ENCODE peak calls at places on chromosomes 12 and 14, in nine cellular contexts. One of them, this sample, is unnamed.

GRCh38 chr12:6345319-6346071 is 3.6 kb upstream of the TNFRSF1A start:
- DNase-seq in cardiac muscle cell: peak; percentile 96
- DNase-seq in IMR-90: peak; percentile 99
- DNase-seq in adrenal gland: peak; percentile 96
- DNase-seq in CD8-positive, alpha-beta T cell: no peak
- DNase-seq in lower lobe of right lung: no peak
- DNase-seq in breast epithelium: no peak
- DNase-seq in Panc1: no peak
- DNase-seq in fibroblast of lung: peak; percentile 99
- DNase-seq in this sample: peak; percentile 97

GRCh38 chr12:633731-634130 is 29.5 kb downstream of the NINJ2 start:
- DNase-seq in cardiac muscle cell: no peak
- DNase-seq in IMR-90: no peak
- DNase-seq in adrenal gland: no peak
- DNase-seq in CD8-positive, alpha-beta T cell: no peak
- DNase-seq in lower lobe of right lung: no peak
- DNase-seq in breast epithelium: no peak
- DNase-seq in Panc1: no peak
- DNase-seq in fibroblast of lung: no peak
- DNase-seq in this sample: no peak

GRCh38 chr12:14902465-14902864 is 16.8 kb upstream of the MGP start:
- DNase-seq in cardiac muscle cell: peak; percentile 64
- DNase-seq in IMR-90: peak; percentile 8
- DNase-seq in adrenal gland: no peak
- DNase-seq in CD8-positive, alpha-beta T cell: no peak
- DNase-seq in lower lobe of right lung: no peak
- DNase-seq in breast epithelium: no peak
- DNase-seq in Panc1: no peak
- DNase-seq in fibroblast of lung: no peak
- DNase-seq in this sample: peak; percentile 54

GRCh38 chr12:21848192-21848591 is 73.7 kb upstream of the KCNJ8 start:
- DNase-seq in cardiac muscle cell: no peak
- DNase-seq in IMR-90: no peak
- DNase-seq in adrenal gland: no peak
- DNase-seq in CD8-positive, alpha-beta T cell: no peak
- DNase-seq in lower lobe of right lung: no peak
- DNase-seq in breast epithelium: no peak
- DNase-seq in Panc1: no peak
- DNase-seq in fibroblast of lung: no peak
- DNase-seq in this sample: no peak

GRCh38 chr12:1593232-1594044 is 943 bp downstream of the FBXL14 start:
- DNase-seq in cardiac muscle cell: no peak
- DNase-seq in IMR-90: no peak
- DNase-seq in adrenal gland: peak; percentile 43
- DNase-seq in CD8-positive, alpha-beta T cell: peak; percentile 47
- DNase-seq in lower lobe of right lung: peak; percentile 78
- DNase-seq in breast epithelium: no peak
- DNase-seq in Panc1: no peak
- DNase-seq in fibroblast of lung: no peak
- DNase-seq in this sample: no peak

GRCh38 chr12:47088021-47088944 is 8.5 kb upstream of the AMIGO2 start:
- DNase-seq in cardiac muscle cell: peak; percentile 41
- DNase-seq in IMR-90: peak; percentile 61
- DNase-seq in adrenal gland: no peak
- DNase-seq in CD8-positive, alpha-beta T cell: no peak
- DNase-seq in lower lobe of right lung: no peak
- DNase-seq in breast epithelium: no peak
- DNase-seq in Panc1: no peak
- DNase-seq in fibroblast of lung: no peak
- DNase-seq in this sample: peak; percentile 72

GRCh38 chr14:102590667-102591099 is 1.8 kb upstream of the RCOR1 start:
- DNase-seq in cardiac muscle cell: peak; percentile 67
- DNase-seq in IMR-90: peak; percentile 23
- DNase-seq in adrenal gland: peak; percentile 42
- DNase-seq in CD8-positive, alpha-beta T cell: no peak
- DNase-seq in lower lobe of right lung: peak; percentile 55
- DNase-seq in breast epithelium: no peak
- DNase-seq in Panc1: no peak
- DNase-seq in fibroblast of lung: peak; percentile 53
- DNase-seq in this sample: peak; percentile 70

GRCh38 chr14:94129758-94130414 is 482 bp upstream of the IFI27L2 start:
- DNase-seq in cardiac muscle cell: peak; percentile 62
- DNase-seq in IMR-90: peak; percentile 34
- DNase-seq in adrenal gland: peak; percentile 80
- DNase-seq in CD8-positive, alpha-beta T cell: no peak
- DNase-seq in lower lobe of right lung: no peak
- DNase-seq in breast epithelium: no peak
- DNase-seq in Panc1: no peak
- DNase-seq in fibroblast of lung: peak; percentile 53
- DNase-seq in this sample: peak; percentile 70

GRCh38 chr12:64900540-64900939 is 76.1 kb downstream of the TBC1D30 start:
- DNase-seq in cardiac muscle cell: peak; percentile 44
- DNase-seq in IMR-90: peak; percentile 76
- DNase-seq in adrenal gland: no peak
- DNase-seq in CD8-positive, alpha-beta T cell: no peak
- DNase-seq in lower lobe of right lung: no peak
- DNase-seq in breast epithelium: no peak
- DNase-seq in Panc1: no peak
- DNase-seq in fibroblast of lung: peak; percentile 64
- DNase-seq in this sample: peak; percentile 83

GRCh38 chr14:54758041-54758440 is 144.6 kb downstream of the GCH1 start:
- DNase-seq in cardiac muscle cell: no peak
- DNase-seq in IMR-90: no peak
- DNase-seq in adrenal gland: no peak
- DNase-seq in CD8-positive, alpha-beta T cell: no peak
- DNase-seq in lower lobe of right lung: no peak
- DNase-seq in breast epithelium: no peak
- DNase-seq in Panc1: no peak
- DNase-seq in fibroblast of lung: no peak
- DNase-seq in this sample: no peak

GRCh38 chr12:42761601-42762350 is 172.2 kb upstream of the PRICKLE1 start:
- DNase-seq in cardiac muscle cell: peak; percentile 71
- DNase-seq in IMR-90: no peak
- DNase-seq in adrenal gland: no peak
- DNase-seq in CD8-positive, alpha-beta T cell: no peak
- DNase-seq in lower lobe of right lung: no peak
- DNase-seq in breast epithelium: no peak
- DNase-seq in Panc1: no peak
- DNase-seq in fibroblast of lung: no peak
- DNase-seq in this sample: peak; percentile 54

GRCh38 chr12:51323966-51324895 is at the start of gene BIN2:
- DNase-seq in cardiac muscle cell: no peak
- DNase-seq in IMR-90: no peak
- DNase-seq in adrenal gland: no peak
- DNase-seq in CD8-positive, alpha-beta T cell: peak; percentile 73
- DNase-seq in lower lobe of right lung: peak; percentile 85
- DNase-seq in breast epithelium: no peak
- DNase-seq in Panc1: no peak
- DNase-seq in fibroblast of lung: no peak
- DNase-seq in this sample: no peak

GRCh38 chr12:121949643-121950397 is 31.4 kb downstream of the CFAP251 start:
- DNase-seq in cardiac muscle cell: peak; percentile 87
- DNase-seq in IMR-90: peak; percentile 98
- DNase-seq in adrenal gland: no peak
- DNase-seq in CD8-positive, alpha-beta T cell: no peak
- DNase-seq in lower lobe of right lung: no peak
- DNase-seq in breast epithelium: no peak
- DNase-seq in Panc1: no peak
- DNase-seq in fibroblast of lung: peak; percentile 87
- DNase-seq in this sample: peak; percentile 96

GRCh38 chr12:51961834-51962233 is 10.3 kb downstream of the ACVR1B start:
- DNase-seq in cardiac muscle cell: no peak
- DNase-seq in IMR-90: no peak
- DNase-seq in adrenal gland: no peak
- DNase-seq in CD8-positive, alpha-beta T cell: no peak
- DNase-seq in lower lobe of right lung: no peak
- DNase-seq in breast epithelium: no peak
- DNase-seq in Panc1: no peak
- DNase-seq in fibroblast of lung: no peak
- DNase-seq in this sample: no peak

GRCh38 chr12:130401703-130402102 is 64.0 kb downstream of the PIWIL1 start:
- DNase-seq in cardiac muscle cell: no peak
- DNase-seq in IMR-90: no peak
- DNase-seq in adrenal gland: no peak
- DNase-seq in CD8-positive, alpha-beta T cell: no peak
- DNase-seq in lower lobe of right lung: no peak
- DNase-seq in breast epithelium: no peak
- DNase-seq in Panc1: no peak
- DNase-seq in fibroblast of lung: no peak
- DNase-seq in this sample: no peak
- TF ChIP-seq CTCF in cardiac muscle cell: no peak
- TF ChIP-seq CTCF in IMR-90: no peak
- TF ChIP-seq CTCF in adrenal gland: no peak
- TF ChIP-seq CTCF in CD8-positive, alpha-beta T cell: no peak
- TF ChIP-seq CTCF in lower lobe of right lung: no peak
- TF ChIP-seq CTCF in breast epithelium: no peak
- TF ChIP-seq CTCF in Panc1: peak; percentile 55
- TF ChIP-seq CTCF in fibroblast of lung: no peak
- TF ChIP-seq CTCF in this sample: no peak

GRCh38 chr12:55725556-55725955 is 3.3 kb downstream of the CD63 start:
- DNase-seq in cardiac muscle cell: no peak
- DNase-seq in IMR-90: no peak
- DNase-seq in adrenal gland: no peak
- DNase-seq in CD8-positive, alpha-beta T cell: no peak
- DNase-seq in lower lobe of right lung: no peak
- DNase-seq in breast epithelium: no peak
- DNase-seq in Panc1: no peak
- DNase-seq in fibroblast of lung: no peak
- DNase-seq in this sample: no peak

GRCh38 chr12:55724940-55725309 is 3.9 kb downstream of the CD63 start:
- DNase-seq in cardiac muscle cell: no peak
- DNase-seq in IMR-90: no peak
- DNase-seq in adrenal gland: no peak
- DNase-seq in CD8-positive, alpha-beta T cell: no peak
- DNase-seq in lower lobe of right lung: no peak
- DNase-seq in breast epithelium: no peak
- DNase-seq in Panc1: no peak
- DNase-seq in fibroblast of lung: no peak
- DNase-seq in this sample: no peak

GRCh38 chr12:55727643-55728184 is 1.1 kb downstream of the CD63 start:
- DNase-seq in cardiac muscle cell: peak; percentile 71
- DNase-seq in IMR-90: peak; percentile 61
- DNase-seq in adrenal gland: peak; percentile 90
- DNase-seq in CD8-positive, alpha-beta T cell: no peak
- DNase-seq in lower lobe of right lung: peak; percentile 85
- DNase-seq in breast epithelium: no peak
- DNase-seq in Panc1: no peak
- DNase-seq in fibroblast of lung: peak; percentile 51
- DNase-seq in this sample: peak; percentile 74

GRCh38 chr12:55728185-55728931 is 451 bp downstream of the CD63 start:
- DNase-seq in cardiac muscle cell: peak; percentile 84
- DNase-seq in IMR-90: peak; percentile 53
- DNase-seq in adrenal gland: peak; percentile 88
- DNase-seq in CD8-positive, alpha-beta T cell: peak; percentile 21
- DNase-seq in lower lobe of right lung: peak; percentile 89
- DNase-seq in breast epithelium: no peak
- DNase-seq in Panc1: no peak
- DNase-seq in fibroblast of lung: peak; percentile 70
- DNase-seq in this sample: peak; percentile 80

GRCh38 chr12:55726911-55727310 is 1.9 kb downstream of the CD63 start:
- DNase-seq in cardiac muscle cell: no peak
- DNase-seq in IMR-90: no peak
- DNase-seq in adrenal gland: no peak
- DNase-seq in CD8-positive, alpha-beta T cell: no peak
- DNase-seq in lower lobe of right lung: no peak
- DNase-seq in breast epithelium: no peak
- DNase-seq in Panc1: no peak
- DNase-seq in fibroblast of lung: no peak
- DNase-seq in this sample: no peak
- H3K4me3 ChIP-seq in cardiac muscle cell: peak overlapping the region; percentile 82
- H3K4me3 ChIP-seq in IMR-90: peak overlapping the region; percentile 90
- H3K4me3 ChIP-seq in adrenal gland: peak overlapping the region; percentile 73
- H3K4me3 ChIP-seq in CD8-positive, alpha-beta T cell: no peak overlapping the region
- H3K4me3 ChIP-seq in lower lobe of right lung: peak overlapping the region; percentile 77
- H3K4me3 ChIP-seq in breast epithelium: peak overlapping the region; percentile 87
- H3K4me3 ChIP-seq in Panc1: peak overlapping the region; percentile 76
- H3K4me3 ChIP-seq in fibroblast of lung: peak overlapping the region; percentile 93
- H3K4me3 ChIP-seq in this sample: peak overlapping the region; percentile 83

DNA sequence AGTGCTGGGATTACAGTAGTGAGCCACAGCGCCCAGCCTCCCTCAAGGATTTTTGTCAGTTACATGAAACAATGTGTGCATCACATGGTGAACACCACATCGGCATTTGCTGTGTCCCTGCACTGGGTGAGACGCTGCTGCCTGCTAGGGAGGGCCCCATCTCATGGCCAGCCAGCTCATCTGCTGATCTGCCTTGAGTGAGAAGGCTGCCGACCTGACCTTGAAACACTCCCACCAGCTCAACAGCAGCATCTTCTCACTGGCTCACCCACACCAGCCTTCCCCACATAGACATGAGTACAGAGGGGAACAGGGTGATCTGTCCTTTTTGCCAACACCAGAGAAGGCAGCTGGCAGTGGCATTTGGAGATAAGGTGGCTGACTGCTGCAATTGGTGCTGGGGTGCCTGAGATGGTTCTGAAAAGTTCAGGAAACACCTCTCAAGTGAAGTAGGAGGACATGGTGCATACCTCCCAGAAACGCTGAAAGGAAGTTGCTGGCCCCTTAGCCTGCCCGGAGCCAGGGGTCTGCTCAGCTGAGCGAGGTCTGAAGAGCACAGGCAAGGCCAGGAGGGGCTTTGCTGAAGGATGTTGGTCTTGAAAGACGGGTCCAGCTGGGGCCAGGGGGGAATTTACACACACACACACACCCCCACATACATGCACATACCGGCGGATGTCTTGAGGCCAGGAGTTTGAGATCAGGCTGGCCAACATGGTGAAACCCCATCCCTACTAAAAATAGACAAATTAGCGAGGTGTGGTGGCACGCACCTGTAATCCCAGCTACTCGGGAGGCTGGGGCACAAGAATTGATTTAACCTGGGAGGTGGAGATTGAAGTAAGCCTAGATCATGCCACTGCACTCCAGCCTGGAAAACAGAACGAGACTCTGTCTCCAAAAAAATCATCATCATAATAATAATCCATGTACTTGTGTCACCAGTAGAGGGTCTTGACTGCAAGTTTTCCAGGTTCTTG is 14.3 kb upstream of the PPP1R13B start:
- DNase-seq in cardiac muscle cell: no peak
- DNase-seq in IMR-90: no peak
- DNase-seq in adrenal gland: peak; percentile 79
- DNase-seq in CD8-positive, alpha-beta T cell: no peak
- DNase-seq in lower lobe of right lung: peak; percentile 27
- DNase-seq in breast epithelium: no peak
- DNase-seq in Panc1: no peak
- DNase-seq in fibroblast of lung: no peak
- DNase-seq in this sample: no peak
- TF ChIP-seq CTCF in cardiac muscle cell: no peak
- TF ChIP-seq CTCF in IMR-90: no peak
- TF ChIP-seq CTCF in adrenal gland: no peak
- TF ChIP-seq CTCF in CD8-positive, alpha-beta T cell: no peak
- TF ChIP-seq CTCF in lower lobe of right lung: no peak
- TF ChIP-seq CTCF in breast epithelium: no peak
- TF ChIP-seq CTCF in Panc1: no peak
- TF ChIP-seq CTCF in fibroblast of lung: no peak
- TF ChIP-seq CTCF in this sample: no peak

DNA sequence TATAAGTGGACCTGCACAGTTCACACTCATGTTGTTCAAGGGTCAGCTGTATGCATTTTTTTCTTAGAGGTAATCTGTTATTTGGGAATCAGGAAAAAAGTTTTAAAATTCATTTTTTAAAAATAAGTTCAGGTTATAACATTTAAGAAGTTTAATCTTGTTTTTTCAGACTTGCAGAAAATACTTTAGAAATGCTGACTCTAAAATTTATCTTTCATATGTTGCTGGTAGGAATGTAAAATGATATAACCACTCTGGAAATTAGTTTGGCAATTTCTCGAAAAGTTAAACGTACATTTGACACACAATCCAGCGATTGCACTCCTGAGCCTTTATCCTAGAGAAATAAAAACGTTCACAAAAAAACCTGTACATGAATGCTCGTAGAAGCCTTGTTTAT is 4.7 kb downstream of the VRK1 start:
- DNase-seq in cardiac muscle cell: no peak
- DNase-seq in IMR-90: no peak
- DNase-seq in adrenal gland: no peak
- DNase-seq in CD8-positive, alpha-beta T cell: no peak
- DNase-seq in lower lobe of right lung: no peak
- DNase-seq in breast epithelium: no peak
- DNase-seq in Panc1: no peak
- DNase-seq in fibroblast of lung: no peak
- DNase-seq in this sample: no peak
- H3K4me3 ChIP-seq in cardiac muscle cell: no peak overlapping the region
- H3K4me3 ChIP-seq in IMR-90: no peak overlapping the region
- H3K4me3 ChIP-seq in adrenal gland: no peak overlapping the region
- H3K4me3 ChIP-seq in CD8-positive, alpha-beta T cell: no peak overlapping the region
- H3K4me3 ChIP-seq in lower lobe of right lung: no peak overlapping the region
- H3K4me3 ChIP-seq in breast epithelium: no peak overlapping the region
- H3K4me3 ChIP-seq in Panc1: no peak overlapping the region
- H3K4me3 ChIP-seq in fibroblast of lung: no peak overlapping the region
- H3K4me3 ChIP-seq in this sample: no peak overlapping the region

This sample was measured in cardiac fibroblast.